ENCODE peak calls at places on chromosomes 12 and 14, in nine cellular contexts. Y is endodermal cell, N is uterus, U is BE2C, S is HCT116, A is bronchial epithelial cell, C is HAP-1, F is thoracic aorta, X is ascending aorta. W is an unnamed sample. For H3K27me3, the result is how much of the 10 kb centered on the place peaks cover.

GRCh38 chr12:124474709-124475108 is 92.7 kb downstream of the NCOR2 start:
- DNase-seq in C (no peak), Y (no peak), N (no peak), X (no peak), S (no peak), A (no peak), U (no peak), F (no peak), W (no peak)

GRCh38 chr12:119988788-119989618 is at the start of gene BICDL1:
- DNase-seq in F (no peak), Y (peak), S (peak), A (peak), U (peak), C (peak), X (peak), N (peak), W (peak)

GRCh38 chr12:74285773-74286172 is 251.9 kb upstream of the ATXN7L3B start:
- DNase-seq in F (no peak), S (no peak), A (peak), Y (no peak), U (no peak), C (no peak), N (no peak), X (no peak), W (no peak)

GRCh38 chr14:23443411-23443812 is 8.0 kb upstream of the MYH7 start:
- DNase-seq in S (no peak), U (no peak), F (no peak), A (no peak), Y (no peak), C (no peak), X (no peak), N (no peak), W (no peak)

GRCh38 chr12:70197362-70197744 is 45.9 kb upstream of the CNOT2 start:
- DNase-seq in S (no peak), X (no peak), C (no peak), Y (no peak), A (no peak), U (no peak), N (no peak), F (no peak), W (no peak)

GRCh38 chr14:25003537-25003936 is 46.4 kb downstream of the STXBP6 start:
- DNase-seq in C (no peak), U (no peak), F (no peak), A (peak), S (no peak), X (no peak), N (no peak), Y (no peak), W (no peak)

GRCh38 chr14:89027097-89027740 is 202.8 kb downstream of the TTC8 start:
- DNase-seq in A (no peak), F (no peak), U (no peak), C (peak), Y (peak), N (peak), X (peak), S (peak), W (peak)

GRCh38 chr14:51283402-51283825 is 43.4 kb downstream of the TMX1 start:
- DNase-seq in X (no peak), N (no peak), U (peak), S (peak), F (no peak), Y (no peak), C (peak), A (peak), W (peak)

GRCh38 chr14:83520837-83521236 is 1987.2 kb upstream of the SEL1L start:
- DNase-seq in U (peak), N (no peak), Y (no peak), A (no peak), F (no peak), X (no peak), S (no peak), C (no peak), W (no peak)

GRCh38 chr12:84701041-84701440 is 211.6 kb downstream of the SLC6A15 start:
- DNase-seq in U (no peak), S (no peak), N (no peak), C (no peak), A (no peak), F (no peak), Y (no peak), X (no peak), W (no peak)

GRCh38 chr12:68113644-68114043 is 45.9 kb downstream of the IFNG start:
- DNase-seq in F (no peak), Y (peak), C (no peak), S (peak), N (no peak), A (no peak), U (peak), X (no peak), W (peak)

GRCh38 chr12:131092911-131093901 is 139.5 kb downstream of the ADGRD1 start:
- DNase-seq in U (peak), C (no peak), X (peak), N (peak), A (peak), Y (peak), S (no peak), F (no peak), W (peak)

GRCh38 chr14:74637184-74637562 is 25.1 kb upstream of the LTBP2 start:
- DNase-seq in A (no peak), C (no peak), X (no peak), U (no peak), Y (peak), N (no peak), S (no peak), F (no peak), W (no peak)

GRCh38 chr14:91138511-91139359 is 24.9 kb downstream of the DGLUCY start:
- DNase-seq in Y (peak), S (no peak), N (no peak), X (no peak), U (peak), C (peak), F (no peak), A (peak), W (no peak)

GRCh38 chr14:52063107-52063506 is 5.8 kb downstream of the NID2 start:
- DNase-seq in A (no peak), S (no peak), U (peak), X (no peak), N (peak), Y (peak), F (no peak), C (no peak), W (no peak)

GRCh38 chr14:81305743-81306142 is 85.0 kb upstream of the GTF2A1 start:
- DNase-seq in F (no peak), U (no peak), X (no peak), A (no peak), S (no peak), C (no peak), Y (no peak), N (no peak), W (no peak)

GRCh38 chr12:23055004-23055403 is 430.0 kb downstream of the ETNK1 start:
- DNase-seq in U (peak), S (peak), X (no peak), N (no peak), C (peak), Y (peak), A (peak), F (no peak), W (no peak)

GRCh38 chr12:107449891-107450290 is 235.7 kb upstream of the PWP1 start:
- DNase-seq in Y (no peak), U (no peak), A (peak), S (no peak), N (no peak), X (no peak), C (no peak), F (no peak), W (no peak)

GRCh38 chr12:106987846-106988245 is 900 bp upstream of the MTERF2 start:
- DNase-seq in Y (peak), C (no peak), X (no peak), N (no peak), F (no peak), S (no peak), A (peak), U (no peak), W (peak)

GRCh38 chr12:114416028-114416427 is 10.1 kb upstream of the TBX5 start:
- DNase-seq in C (no peak), U (no peak), F (no peak), Y (peak), A (no peak), S (no peak), N (no peak), X (no peak), W (no peak)

GRCh38 chr12:114415525-114415868 is 9.6 kb upstream of the TBX5 start:
- DNase-seq in S (no peak), F (no peak), C (no peak), N (no peak), X (no peak), Y (no peak), A (no peak), U (no peak), W (no peak)

GRCh38 chr12:114412825-114413749 is 7.1 kb upstream of the TBX5 start:
- DNase-seq in C (no peak), X (no peak), A (no peak), U (no peak), N (no peak), F (no peak), S (no peak), Y (peak), W (no peak)

GRCh38 chr12:114414031-114414865 is 8.3 kb upstream of the TBX5 start:
- DNase-seq in N (no peak), C (no peak), U (no peak), F (no peak), A (no peak), Y (peak), S (no peak), X (no peak), W (no peak)

DNA sequence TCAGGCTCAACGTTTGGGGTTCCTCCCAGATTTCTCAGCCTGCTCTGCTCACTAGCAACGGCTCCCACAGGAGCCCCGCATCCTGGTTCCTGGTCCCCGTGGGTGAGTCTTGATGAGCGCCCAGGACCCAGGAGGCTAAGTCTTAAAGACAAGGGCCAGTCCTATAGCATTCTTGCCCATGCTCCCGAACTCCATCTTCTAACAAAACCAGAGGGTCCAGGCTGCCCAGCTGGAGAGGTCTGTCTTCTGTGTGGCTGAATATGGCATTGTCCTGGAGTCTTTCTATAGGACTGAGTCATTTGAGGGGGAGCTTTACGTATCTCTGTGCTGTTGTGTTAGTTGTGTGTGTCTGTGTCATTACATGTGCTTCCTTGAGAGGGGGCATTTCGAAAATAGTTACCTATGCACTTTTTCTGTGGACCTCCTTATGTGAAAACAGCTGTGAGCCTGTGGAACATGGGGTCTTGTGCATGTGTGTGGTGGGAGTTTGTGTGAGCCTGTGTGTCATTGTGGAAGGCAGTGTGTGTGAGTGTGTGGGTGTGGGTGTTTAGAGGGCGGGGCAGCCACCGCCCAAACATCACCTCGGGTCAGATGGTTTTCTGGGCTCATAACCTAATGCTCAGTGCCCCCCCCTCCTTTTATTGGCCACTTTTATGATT is 9.1 kb upstream of the TBX5 start:
- DNase-seq in C (no peak), A (no peak), U (no peak), S (no peak), Y (peak), N (no peak), X (no peak), F (no peak), W (no peak)
- H3K27me3 ChIP-seq in C (under half), A (under half), U (half or more), S (under half), Y (half or more), N (half or more), X (under half), F (under half), W (under half)

GRCh38 chr12:111168009-111168786 is 200.7 kb downstream of the PHETA1 start:
- DNase-seq in Y (no peak), F (no peak), X (no peak), A (no peak), N (no peak), C (no peak), S (no peak), U (no peak), W (no peak)
- H3K27me3 ChIP-seq in Y (under half), F (under half), X (under half), A (under half), N (under half), C (under half), S (under half), U (under half), W (under half)

DNA sequence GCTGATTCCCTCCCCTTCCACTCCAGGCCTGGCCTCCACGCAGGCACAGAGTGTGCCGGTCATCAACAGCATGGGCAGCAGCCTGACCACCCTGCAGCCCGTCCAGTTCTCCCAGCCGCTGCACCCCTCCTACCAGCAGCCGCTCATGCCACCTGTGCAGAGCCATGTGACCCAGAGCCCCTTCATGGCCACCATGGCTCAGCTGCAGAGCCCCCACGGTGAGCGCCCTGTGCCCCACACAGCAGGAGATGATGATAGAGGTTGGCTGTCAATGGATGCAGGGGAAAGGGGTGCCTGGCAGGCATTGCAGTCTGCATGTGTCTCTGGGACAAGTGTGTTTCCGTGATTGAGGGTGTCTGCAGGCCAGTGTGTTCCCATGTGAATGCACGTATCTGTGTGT is 18.8 kb downstream of the C12orf43 start:
- DNase-seq in X (no peak), A (no peak), F (no peak), N (no peak), S (no peak), Y (no peak), U (no peak), C (no peak), W (no peak)
- H3K27me3 ChIP-seq in X (under half), A (under half), F (under half), N (under half), S (under half), Y (under half), U (under half), C (under half), W (under half)

DNA sequence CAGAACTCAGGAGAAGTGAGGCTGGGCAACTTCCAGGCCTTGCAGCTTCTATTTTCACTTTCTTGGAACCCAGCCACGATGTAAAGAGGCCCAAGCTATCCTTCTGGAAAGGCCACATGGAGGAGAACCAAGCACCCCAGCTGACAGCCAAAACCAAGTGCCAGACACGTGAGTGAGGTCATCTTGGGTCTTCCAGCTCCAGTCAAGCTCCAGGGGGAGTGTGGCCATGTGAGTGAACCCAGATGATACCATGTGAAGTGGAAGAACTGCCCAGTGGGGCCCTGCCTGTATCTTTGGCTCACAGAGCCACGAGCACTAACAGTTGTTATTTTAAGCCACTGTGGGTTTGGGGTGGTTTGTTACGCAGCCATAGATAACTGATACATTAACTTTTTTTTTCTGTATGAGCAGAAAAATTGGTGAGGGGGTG is 126.8 kb upstream of the MAP1LC3B2 start:
- DNase-seq in A (no peak), N (peak), Y (peak), C (no peak), X (no peak), S (no peak), F (no peak), U (no peak), W (no peak)
- H3K27me3 ChIP-seq in A (under half), N (under half), Y (under half), C (under half), X (under half), S (under half), F (under half), U (under half), W (under half)

GRCh38 chr12:71950404-71950803 is 11.8 kb downstream of the TPH2 start:
- DNase-seq in F (no peak), S (no peak), X (no peak), C (no peak), U (no peak), Y (no peak), A (no peak), N (no peak), W (no peak)
- H3K27me3 ChIP-seq in F (under half), S (under half), X (under half), C (under half), U (under half), Y (under half), A (under half), N (under half), W (under half)

DNA sequence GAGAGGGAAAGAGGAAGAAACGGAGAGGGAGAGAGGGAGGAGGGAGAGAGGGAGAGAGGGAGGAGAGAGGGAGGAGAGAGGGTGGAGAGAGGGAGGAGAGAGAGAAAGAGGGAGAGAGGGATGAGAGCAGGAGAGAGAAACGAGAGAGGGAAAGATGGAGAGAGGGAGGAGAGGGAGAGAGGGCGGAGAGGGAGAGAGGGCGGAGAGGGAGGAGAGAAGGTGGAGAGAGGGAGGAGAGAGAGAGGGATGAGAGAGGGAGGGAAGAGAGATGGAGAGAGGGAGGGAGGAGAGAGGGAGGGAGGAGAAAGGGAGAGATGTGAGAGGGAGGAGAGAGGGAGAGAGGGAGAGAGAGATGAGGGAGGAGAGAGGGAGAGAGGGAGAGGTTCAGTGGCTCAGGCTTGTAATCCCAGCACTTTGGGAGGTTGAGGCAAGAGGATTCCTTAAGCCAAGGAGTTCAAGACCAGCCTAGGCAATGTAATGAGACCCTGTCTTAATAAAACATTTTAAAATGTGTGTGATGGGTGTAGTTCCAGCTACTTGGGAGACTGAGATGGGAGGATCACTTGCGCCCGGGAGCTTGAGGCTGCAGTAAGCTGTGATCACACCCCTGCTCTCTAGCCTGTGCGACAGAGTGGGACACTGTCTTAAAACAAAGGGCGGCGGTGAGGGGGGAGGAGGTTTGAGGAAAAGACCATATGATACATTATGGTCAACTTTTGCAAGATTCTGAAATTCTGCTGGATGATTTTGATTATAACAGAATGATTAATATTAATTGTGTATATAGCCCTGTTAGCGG is 21.3 kb upstream of the SNRPF start:
- DNase-seq in N (no peak), Y (no peak), X (no peak), C (no peak), A (no peak), U (no peak), F (no peak), S (no peak), W (no peak)
- H3K27me3 ChIP-seq in N (under half), Y (under half), X (under half), C (half or more), A (under half), U (under half), F (under half), S (under half), W (under half)

DNA sequence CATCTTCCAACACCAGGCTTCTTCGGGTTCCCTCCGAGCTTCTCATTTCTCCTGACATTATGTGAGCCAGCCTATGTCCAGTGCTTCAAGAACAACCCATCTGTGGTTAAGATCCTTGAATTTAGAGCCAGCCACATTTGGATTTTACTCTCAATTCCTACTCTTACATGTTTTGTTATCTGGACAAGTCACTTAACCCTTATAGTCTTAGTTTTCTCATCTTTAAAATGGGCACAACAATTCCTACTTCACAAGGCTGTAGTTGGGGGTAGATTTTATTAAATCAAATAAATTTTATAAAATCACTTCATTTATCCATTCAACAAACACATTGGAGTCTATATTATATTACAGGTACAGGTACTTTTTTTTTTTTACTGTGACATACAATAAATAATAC is 105.5 kb upstream of the SLC38A2 start:
- DNase-seq in C (no peak), F (no peak), Y (no peak), U (no peak), X (no peak), S (no peak), A (no peak), N (no peak), W (no peak)
- H3K27me3 ChIP-seq in C (under half), F (under half), Y (under half), U (under half), X (under half), S (under half), A (under half), N (under half), W (under half)

GRCh38 chr12:66799548-66799947 is 120.7 kb upstream of the GRIP1 start:
- DNase-seq in S (no peak), C (no peak), U (no peak), F (no peak), N (no peak), A (no peak), X (no peak), Y (no peak), W (no peak)

GRCh38 chr12:66804555-66804954 is 125.7 kb upstream of the GRIP1 start:
- DNase-seq in S (no peak), F (no peak), Y (no peak), A (no peak), U (no peak), C (no peak), X (no peak), N (no peak), W (no peak)

GRCh38 chr12:66803972-66804371 is 125.1 kb upstream of the GRIP1 start:
- DNase-seq in U (no peak), X (no peak), Y (no peak), S (no peak), C (no peak), F (no peak), N (no peak), A (no peak), W (no peak)
- H3K27me3 ChIP-seq in U (under half), X (under half), Y (under half), S (half or more), C (under half), F (under half), N (under half), A (under half), W (under half)

GRCh38 chr12:57732270-57732669 is 6.3 kb downstream of the AGAP2 start:
- DNase-seq in N (no peak), Y (no peak), A (no peak), U (peak), S (no peak), C (no peak), F (no peak), X (no peak), W (no peak)
- H3K27me3 ChIP-seq in N (under half), Y (half or more), A (under half), U (under half), S (under half), C (under half), F (under half), X (under half), W (under half)

GRCh38 chr12:105102673-105103072 is 4.9 kb upstream of the WASHC4 start:
- DNase-seq in F (no peak), C (no peak), U (no peak), Y (no peak), N (no peak), S (no peak), A (no peak), X (no peak), W (no peak)

GRCh38 chr12:105104762-105105161 is 2.8 kb upstream of the WASHC4 start:
- DNase-seq in C (no peak), X (no peak), Y (no peak), N (no peak), A (no peak), U (no peak), S (no peak), F (no peak), W (no peak)

GRCh38 chr12:105100207-105100985 is 7.1 kb upstream of the WASHC4 start:
- DNase-seq in C (no peak), Y (no peak), U (no peak), S (peak), A (peak), X (no peak), N (no peak), F (no peak), W (no peak)

GRCh38 chr12:105099355-105099754 is 8.2 kb upstream of the WASHC4 start:
- DNase-seq in A (no peak), U (no peak), S (no peak), C (no peak), X (no peak), Y (no peak), F (no peak), N (no peak), W (no peak)

GRCh38 chr12:105100998-105101397 is 6.5 kb upstream of the WASHC4 start:
- DNase-seq in N (no peak), U (no peak), Y (no peak), A (peak), F (no peak), S (no peak), X (no peak), C (no peak), W (no peak)
- H3K27me3 ChIP-seq in N (under half), U (under half), Y (half or more), A (under half), F (under half), S (under half), X (under half), C (under half), W (under half)

W was measured in body of pancreas.